ENCODE peak calls at places on chromosomes 6 and 20, in nine cellular contexts. V, P, X, E, I, B, H, U and O are unnamed samples.
A peak's percentile ranks its signal among the peaks of the same experiment; 100 is the strongest.

GRCh38 chr6:43061861-43062260 is 2.4 kb downstream of the KLC4 start:
- DNase-seq in E (no peak), P (no peak), X (no peak), H (no peak), U (no peak), B (no peak), V (no peak), I (no peak), O (no peak)

GRCh38 chr6:100518588-100518987 is 53.9 kb upstream of the SIM1 start:
- DNase-seq in H (no peak), X (no peak), B (no peak), I (no peak), P (no peak), U (no peak), E (no peak), V (no peak), O (no peak)

GRCh38 chr6:129644567-129645015 is 65.4 kb downstream of the ARHGAP18 start:
- DNase-seq in U (peak; percentile 75), H (no peak), B (no peak), P (peak; percentile 6), V (no peak), E (no peak), X (no peak), I (peak; percentile 83), O (no peak)

GRCh38 chr6:105893741-105894140 is 192.4 kb upstream of the PRDM1 start:
- DNase-seq in I (no peak), E (no peak), V (no peak), U (no peak), X (no peak), P (no peak), B (no peak), H (no peak), O (no peak)

GRCh38 chr6:52937908-52938307 is 28.4 kb upstream of the GSTA3 start:
- DNase-seq in E (no peak), X (no peak), U (no peak), P (peak; percentile 87), V (no peak), H (peak; percentile 1), B (no peak), I (no peak), O (no peak)

GRCh38 chr6:125789576-125790402 is 971 bp upstream of the NCOA7 start:
- DNase-seq in X (peak; percentile 45), V (peak; percentile 32), I (peak; percentile 63), P (no peak), B (peak; percentile 65), U (no peak), H (peak; percentile 32), E (no peak), O (peak; percentile 35)

GRCh38 chr20:41631826-41632225 is 13.6 kb upstream of the CHD6 start:
- DNase-seq in U (no peak), P (peak; percentile 52), H (peak; percentile 60), E (no peak), V (no peak), X (no peak), I (peak; percentile 49), B (no peak), O (no peak)

GRCh38 chr20:10524034-10524476 is 89.0 kb downstream of the SLX4IP start:
- DNase-seq in V (no peak), P (no peak), B (no peak), U (no peak), I (peak; percentile 67), E (no peak), H (peak; percentile 38), X (no peak), O (no peak)

GRCh38 chr6:39892490-39893129 is 41.7 kb downstream of the MOCS1 start:
- DNase-seq in X (peak; percentile 7), B (peak; percentile 45), E (no peak), H (peak; percentile 74), V (no peak), P (peak; percentile 9), I (peak; percentile 83), U (peak; percentile 6), O (peak; percentile 58)

GRCh38 chr6:154962751-154963150 is 32.4 kb upstream of the TIAM2 start:
- DNase-seq in I (peak; percentile 72), X (no peak), P (peak; percentile 88), B (no peak), E (no peak), V (no peak), U (no peak), H (peak; percentile 73), O (no peak)

GRCh38 chr20:63542696-63543095 is 4.9 kb downstream of the SRMS start:
- DNase-seq in P (no peak), U (no peak), H (no peak), B (no peak), X (no peak), E (no peak), I (no peak), V (peak; percentile 51), O (peak; percentile 87)

GRCh38 chr6:159151266-159151855 is 17.8 kb upstream of the FNDC1 start:
- DNase-seq in B (no peak), H (peak; percentile 73), X (peak; percentile 23), P (no peak), U (peak; percentile 51), E (no peak), V (no peak), I (peak; percentile 71), O (peak; percentile 59)

GRCh38 chr20:14470231-14470894 is 133.0 kb upstream of the FLRT3 start:
- DNase-seq in V (no peak), B (no peak), E (no peak), H (no peak), X (no peak), U (no peak), I (no peak), P (no peak), O (no peak)

GRCh38 chr20:6081236-6081635 is 27.4 kb upstream of the LRRN4 start:
- DNase-seq in U (no peak), E (no peak), H (no peak), B (no peak), P (no peak), V (no peak), X (no peak), I (peak; percentile 66), O (no peak)

GRCh38 chr6:95087394-95088097 is 489.8 kb upstream of the MANEA start:
- DNase-seq in I (peak; percentile 71), V (no peak), H (peak; percentile 78), P (peak; percentile 21), U (peak; percentile 50), B (no peak), E (no peak), X (no peak), O (no peak)

GRCh38 chr6:62285612-62286469 is at the start of gene KHDRBS2:
- DNase-seq in U (no peak), I (peak; percentile 0), V (peak; percentile 86), P (no peak), H (no peak), E (no peak), B (peak; percentile 90), X (no peak), O (peak; percentile 87)

GRCh38 chr6:112464901-112465661 is 118.0 kb downstream of the RFPL4B start:
- DNase-seq in I (no peak), X (no peak), E (no peak), P (no peak), V (no peak), U (no peak), H (no peak), B (no peak), O (no peak)

GRCh38 chr6:82237013-82237412 is 10.5 kb downstream of the IBTK start:
- DNase-seq in B (no peak), V (no peak), U (no peak), X (no peak), I (peak; percentile 45), P (no peak), H (no peak), E (no peak), O (no peak)

GRCh38 chr6:14068133-14068532 is 49.4 kb upstream of the CD83 start:
- DNase-seq in H (peak; percentile 87), U (no peak), B (no peak), P (peak; percentile 47), X (no peak), V (no peak), E (no peak), I (peak; percentile 81), O (no peak)

GRCh38 chr6:34486106-34486740 is 20.3 kb downstream of the PACSIN1 start:
- DNase-seq in X (no peak), P (no peak), E (no peak), U (no peak), I (no peak), H (no peak), V (no peak), B (no peak), O (no peak)

GRCh38 chr6:87074051-87074711 is 20.7 kb downstream of the CGA start:
- DNase-seq in U (no peak), H (no peak), I (no peak), X (no peak), B (peak; percentile 1), V (no peak), E (no peak), P (no peak), O (no peak)

GRCh38 chr20:53915459-53916172 is 154.8 kb downstream of the BCAS1 start:
- DNase-seq in H (peak; percentile 95), E (peak; percentile 96), B (peak; percentile 88), I (peak; percentile 91), U (peak; percentile 72), X (peak; percentile 91), V (peak; percentile 76), P (peak; percentile 91), O (peak; percentile 81)